ENCODE peak calls at places on chromosomes 11 and 22, in seven cellular contexts. One of them, this sample, is unnamed.

GRCh38 chr22:35835998-35836691 is 118.5 kb downstream of the APOL5 start:
- ATAC-seq in upper lobe of left lung: peak
- ATAC-seq in upper lobe of right lung: peak
- ATAC-seq in PC-3: peak
- ATAC-seq in Panc1: peak
- ATAC-seq in right cardiac atrium: peak
- ATAC-seq in lung: peak
- ATAC-seq in this sample: peak

GRCh38 chr11:69943066-69943465 is 123.8 kb upstream of the FGF3 start:
- ATAC-seq in right cardiac atrium: no peak
- ATAC-seq in upper lobe of left lung: no peak
- ATAC-seq in lung: no peak
- ATAC-seq in upper lobe of right lung: no peak
- ATAC-seq in PC-3: peak
- ATAC-seq in Panc1: peak
- ATAC-seq in this sample: no peak

GRCh38 chr11:10599388-10600175 is 31.1 kb upstream of the LYVE1 start:
- ATAC-seq in Panc1: no peak
- ATAC-seq in right cardiac atrium: peak
- ATAC-seq in upper lobe of left lung: no peak
- ATAC-seq in PC-3: no peak
- ATAC-seq in upper lobe of right lung: no peak
- ATAC-seq in lung: no peak
- ATAC-seq in this sample: peak

GRCh38 chr11:11448626-11449025 is 95.6 kb upstream of the CSNK2A3 start:
- ATAC-seq in upper lobe of left lung: peak
- ATAC-seq in PC-3: no peak
- ATAC-seq in right cardiac atrium: no peak
- ATAC-seq in Panc1: no peak
- ATAC-seq in lung: no peak
- ATAC-seq in upper lobe of right lung: no peak
- ATAC-seq in this sample: no peak

GRCh38 chr11:17294033-17294432 is 17.5 kb downstream of the NUCB2 start:
- ATAC-seq in Panc1: no peak
- ATAC-seq in lung: no peak
- ATAC-seq in right cardiac atrium: no peak
- ATAC-seq in upper lobe of right lung: no peak
- ATAC-seq in PC-3: no peak
- ATAC-seq in upper lobe of left lung: no peak
- ATAC-seq in this sample: no peak

GRCh38 chr22:50019316-50019715 is 6.8 kb upstream of the IL17REL start:
- ATAC-seq in upper lobe of left lung: no peak
- ATAC-seq in PC-3: no peak
- ATAC-seq in right cardiac atrium: no peak
- ATAC-seq in upper lobe of right lung: no peak
- ATAC-seq in lung: no peak
- ATAC-seq in Panc1: no peak
- ATAC-seq in this sample: no peak

GRCh38 chr22:39518996-39519680 is 1.2 kb upstream of the ATF4 start:
- ATAC-seq in PC-3: peak
- ATAC-seq in upper lobe of left lung: no peak
- ATAC-seq in right cardiac atrium: no peak
- ATAC-seq in lung: no peak
- ATAC-seq in Panc1: no peak
- ATAC-seq in upper lobe of right lung: no peak
- ATAC-seq in this sample: no peak

GRCh38 chr11:65373839-65374580 is 8.4 kb downstream of the SLC25A45 start:
- ATAC-seq in upper lobe of left lung: no peak
- ATAC-seq in right cardiac atrium: no peak
- ATAC-seq in PC-3: no peak
- ATAC-seq in Panc1: no peak
- ATAC-seq in lung: no peak
- ATAC-seq in upper lobe of right lung: no peak
- ATAC-seq in this sample: no peak

GRCh38 chr11:56883590-56883989 is 105.1 kb upstream of the OR5AK2 start:
- ATAC-seq in upper lobe of left lung: no peak
- ATAC-seq in lung: no peak
- ATAC-seq in right cardiac atrium: no peak
- ATAC-seq in upper lobe of right lung: no peak
- ATAC-seq in Panc1: no peak
- ATAC-seq in PC-3: no peak
- ATAC-seq in this sample: no peak

GRCh38 chr22:24727218-24727851 is 47.2 kb downstream of the PIWIL3 start:
- ATAC-seq in PC-3: peak
- ATAC-seq in lung: no peak
- ATAC-seq in upper lobe of left lung: no peak
- ATAC-seq in Panc1: peak
- ATAC-seq in right cardiac atrium: peak
- ATAC-seq in upper lobe of right lung: no peak
- ATAC-seq in this sample: no peak

GRCh38 chr11:65111537-65112225 is at the start of gene TM7SF2:
- ATAC-seq in upper lobe of right lung: peak
- ATAC-seq in upper lobe of left lung: peak
- ATAC-seq in right cardiac atrium: peak
- ATAC-seq in lung: peak
- ATAC-seq in PC-3: peak
- ATAC-seq in Panc1: peak
- ATAC-seq in this sample: peak

GRCh38 chr11:62678433-62678769 is 472 bp downstream of the UBXN1 start:
- ATAC-seq in PC-3: no peak
- ATAC-seq in upper lobe of right lung: no peak
- ATAC-seq in upper lobe of left lung: no peak
- ATAC-seq in lung: no peak
- ATAC-seq in right cardiac atrium: no peak
- ATAC-seq in Panc1: no peak
- ATAC-seq in this sample: no peak

GRCh38 chr11:33692013-33692504 is 8.6 kb downstream of the C11orf91 start:
- ATAC-seq in lung: peak
- ATAC-seq in right cardiac atrium: peak
- ATAC-seq in Panc1: peak
- ATAC-seq in PC-3: peak
- ATAC-seq in upper lobe of left lung: peak
- ATAC-seq in upper lobe of right lung: peak
- ATAC-seq in this sample: peak

GRCh38 chr22:33240901-33241300 is 182.7 kb upstream of the SYN3 start:
- ATAC-seq in Panc1: no peak
- ATAC-seq in lung: no peak
- ATAC-seq in upper lobe of left lung: no peak
- ATAC-seq in right cardiac atrium: no peak
- ATAC-seq in upper lobe of right lung: no peak
- ATAC-seq in PC-3: no peak
- ATAC-seq in this sample: no peak

GRCh38 chr11:17894929-17895658 is 117.8 kb downstream of the SERGEF start:
- ATAC-seq in lung: no peak
- ATAC-seq in PC-3: no peak
- ATAC-seq in upper lobe of left lung: no peak
- ATAC-seq in Panc1: no peak
- ATAC-seq in right cardiac atrium: peak
- ATAC-seq in upper lobe of right lung: no peak
- ATAC-seq in this sample: no peak

GRCh38 chr22:37169412-37169811 is 18.6 kb downstream of the C1QTNF6 start:
- ATAC-seq in upper lobe of left lung: no peak
- ATAC-seq in PC-3: no peak
- ATAC-seq in upper lobe of right lung: no peak
- ATAC-seq in Panc1: no peak
- ATAC-seq in lung: no peak
- ATAC-seq in right cardiac atrium: no peak
- ATAC-seq in this sample: no peak

GRCh38 chr11:18013790-18014507 is 1.1 kb upstream of the SERGEF start:
- ATAC-seq in right cardiac atrium: no peak
- ATAC-seq in upper lobe of left lung: no peak
- ATAC-seq in Panc1: no peak
- ATAC-seq in lung: no peak
- ATAC-seq in PC-3: no peak
- ATAC-seq in upper lobe of right lung: no peak
- ATAC-seq in this sample: no peak

GRCh38 chr11:8055836-8056526 is 25.0 kb upstream of the TUB start:
- ATAC-seq in PC-3: no peak
- ATAC-seq in right cardiac atrium: peak
- ATAC-seq in upper lobe of left lung: no peak
- ATAC-seq in lung: no peak
- ATAC-seq in Panc1: peak
- ATAC-seq in upper lobe of right lung: no peak
- ATAC-seq in this sample: no peak

DNA sequence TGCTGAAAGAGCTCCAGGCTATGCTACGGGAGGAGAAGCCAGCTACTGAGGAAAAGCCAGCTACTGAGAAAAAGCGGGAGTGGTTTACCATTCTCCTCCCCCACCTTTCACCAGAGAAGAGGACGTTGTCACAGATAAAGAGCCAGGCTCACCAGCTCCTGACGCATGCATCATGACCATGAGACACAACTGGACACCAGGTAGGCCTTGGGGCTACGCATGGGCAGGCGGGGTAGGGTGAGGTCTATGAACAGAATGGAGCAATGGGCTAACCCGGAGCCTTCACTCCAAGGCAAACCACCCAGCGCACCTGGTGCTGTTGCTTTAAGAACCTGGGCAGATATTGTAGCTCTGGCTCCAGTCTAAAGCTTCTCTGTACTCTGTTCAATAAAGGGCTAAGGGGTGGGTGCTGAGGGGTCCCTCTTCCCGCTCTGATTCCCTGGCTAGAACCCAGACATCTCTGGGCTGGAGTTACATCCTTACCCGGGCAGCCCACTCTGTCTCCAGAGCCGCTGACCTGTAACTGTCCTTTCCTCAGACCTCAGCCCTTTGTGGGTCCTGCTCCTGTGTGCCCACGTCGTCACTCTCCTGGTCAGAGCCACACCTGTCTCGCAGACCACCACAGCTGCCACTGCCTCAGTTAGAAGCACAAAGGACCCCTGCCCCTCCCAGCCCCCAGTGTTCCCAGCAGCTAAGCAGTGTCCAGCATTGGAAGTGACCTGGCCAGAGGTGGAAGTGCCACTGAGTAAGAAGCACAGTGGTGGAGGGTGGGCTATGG is 1.3 kb downstream of the IL18BP start:
- ATAC-seq in upper lobe of right lung: no peak
- ATAC-seq in Panc1: no peak
- ATAC-seq in upper lobe of left lung: no peak
- ATAC-seq in lung: no peak
- ATAC-seq in right cardiac atrium: no peak
- ATAC-seq in PC-3: no peak
- ATAC-seq in this sample: peak
- H3K27ac ChIP-seq in upper lobe of right lung: peak
- H3K27ac ChIP-seq in Panc1: no peak
- H3K27ac ChIP-seq in upper lobe of left lung: peak
- H3K27ac ChIP-seq in lung: peak
- H3K27ac ChIP-seq in right cardiac atrium: peak
- H3K27ac ChIP-seq in PC-3: no peak
- H3K27ac ChIP-seq in this sample: no peak

GRCh38 chr22:43008921-43009320 is 6.0 kb downstream of the PACSIN2 start:
- ATAC-seq in Panc1: no peak
- ATAC-seq in lung: no peak
- ATAC-seq in upper lobe of left lung: no peak
- ATAC-seq in right cardiac atrium: no peak
- ATAC-seq in upper lobe of right lung: no peak
- ATAC-seq in PC-3: peak
- ATAC-seq in this sample: peak
- H3K27ac ChIP-seq in Panc1: no peak
- H3K27ac ChIP-seq in lung: peak
- H3K27ac ChIP-seq in upper lobe of left lung: peak
- H3K27ac ChIP-seq in right cardiac atrium: peak
- H3K27ac ChIP-seq in upper lobe of right lung: peak
- H3K27ac ChIP-seq in PC-3: peak
- H3K27ac ChIP-seq in this sample: no peak

GRCh38 chr11:123195182-123196059 is at the start of gene CLMP:
- ATAC-seq in upper lobe of right lung: peak
- ATAC-seq in right cardiac atrium: peak
- ATAC-seq in Panc1: peak
- ATAC-seq in upper lobe of left lung: peak
- ATAC-seq in PC-3: peak
- ATAC-seq in lung: peak
- ATAC-seq in this sample: peak

GRCh38 chr11:123197711-123198110 is 2.7 kb upstream of the CLMP start:
- ATAC-seq in right cardiac atrium: no peak
- ATAC-seq in upper lobe of left lung: no peak
- ATAC-seq in PC-3: no peak
- ATAC-seq in upper lobe of right lung: no peak
- ATAC-seq in Panc1: no peak
- ATAC-seq in lung: no peak
- ATAC-seq in this sample: no peak

GRCh38 chr11:123194308-123195181 is 503 bp downstream of the CLMP start:
- ATAC-seq in upper lobe of left lung: peak
- ATAC-seq in right cardiac atrium: peak
- ATAC-seq in PC-3: peak
- ATAC-seq in lung: no peak
- ATAC-seq in Panc1: peak
- ATAC-seq in upper lobe of right lung: peak
- ATAC-seq in this sample: peak

GRCh38 chr11:123193742-123194141 is 1.3 kb downstream of the CLMP start:
- ATAC-seq in PC-3: peak
- ATAC-seq in upper lobe of left lung: peak
- ATAC-seq in lung: no peak
- ATAC-seq in right cardiac atrium: no peak
- ATAC-seq in Panc1: no peak
- ATAC-seq in upper lobe of right lung: no peak
- ATAC-seq in this sample: no peak

DNA sequence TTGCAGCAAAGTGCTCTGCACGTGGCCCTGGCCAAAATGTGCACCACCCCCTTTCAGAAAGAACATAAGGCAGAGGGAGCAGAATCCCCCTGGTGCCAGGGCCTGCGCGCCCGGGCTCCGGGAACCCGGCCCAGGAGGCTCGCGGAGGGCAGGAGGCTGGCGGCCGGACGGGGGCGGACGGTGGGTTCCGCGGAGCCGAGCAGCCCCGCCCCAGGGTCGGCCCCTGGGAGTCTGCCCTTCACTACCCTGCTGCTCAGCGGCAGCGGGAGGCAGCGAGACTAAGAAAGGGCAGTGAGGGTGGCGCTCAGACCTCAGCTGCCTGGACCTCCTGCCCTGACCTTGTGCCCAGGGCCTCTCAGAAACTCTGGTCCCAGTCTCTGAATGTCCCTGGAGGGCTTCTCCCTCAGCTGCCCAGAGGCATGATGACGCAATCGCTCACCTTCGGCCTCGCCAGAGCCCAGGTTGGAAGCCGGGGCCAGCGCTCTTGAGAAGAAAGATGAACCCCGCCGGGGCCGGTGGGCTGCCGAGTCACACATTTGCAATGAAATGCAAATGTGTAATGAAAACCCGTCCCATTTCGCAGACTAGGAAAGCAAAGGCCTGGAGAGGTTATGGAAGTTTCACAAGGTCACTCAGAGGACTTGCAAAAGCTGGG is 1.1 kb upstream of the CLMP start:
- ATAC-seq in lung: no peak
- ATAC-seq in upper lobe of right lung: peak
- ATAC-seq in PC-3: no peak
- ATAC-seq in upper lobe of left lung: no peak
- ATAC-seq in right cardiac atrium: peak
- ATAC-seq in Panc1: no peak
- ATAC-seq in this sample: no peak
- H3K27ac ChIP-seq in lung: no peak
- H3K27ac ChIP-seq in upper lobe of right lung: no peak
- H3K27ac ChIP-seq in PC-3: no peak
- H3K27ac ChIP-seq in upper lobe of left lung: no peak
- H3K27ac ChIP-seq in right cardiac atrium: no peak
- H3K27ac ChIP-seq in Panc1: no peak
- H3K27ac ChIP-seq in this sample: peak

DNA sequence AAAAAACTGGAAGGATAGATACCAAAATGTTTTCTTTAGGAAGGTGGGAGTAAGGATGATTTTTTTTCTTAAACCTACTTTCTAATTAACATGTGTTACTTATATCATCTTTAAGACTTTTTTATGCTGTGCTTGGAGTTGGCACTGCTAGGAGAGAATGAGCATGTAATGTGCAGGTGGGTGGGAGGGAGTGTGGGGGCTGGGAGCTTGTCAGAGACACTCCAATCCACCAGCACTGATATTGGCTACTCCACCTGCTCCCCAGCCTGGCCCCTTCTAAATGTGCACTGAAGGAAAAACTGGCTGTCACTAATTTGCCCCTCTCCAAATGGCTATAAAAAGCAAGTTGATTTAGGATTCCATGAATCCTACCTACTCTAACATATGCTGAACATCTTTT is 44.4 kb upstream of the BMAL1 start:
- ATAC-seq in upper lobe of left lung: no peak
- ATAC-seq in lung: no peak
- ATAC-seq in right cardiac atrium: no peak
- ATAC-seq in upper lobe of right lung: no peak
- ATAC-seq in PC-3: no peak
- ATAC-seq in Panc1: no peak
- ATAC-seq in this sample: no peak
- H3K27ac ChIP-seq in upper lobe of left lung: no peak
- H3K27ac ChIP-seq in lung: no peak
- H3K27ac ChIP-seq in right cardiac atrium: no peak
- H3K27ac ChIP-seq in upper lobe of right lung: no peak
- H3K27ac ChIP-seq in PC-3: no peak
- H3K27ac ChIP-seq in Panc1: no peak
- H3K27ac ChIP-seq in this sample: no peak